ENCODE peak calls at places on chromosomes 16 and 17, in eight cellular contexts. W is A549, D is heart right ventricle, X is thoracic aorta, G is HL-60, P is ascending aorta, N is osteocyte, M is tibial artery. V is an unnamed sample.

GRCh38 chr17:79944821-79945391 is 90.8 kb downstream of the TBC1D16 start:
- DNase-seq in W (no peak), D (no peak), X (no peak), G (no peak), P (peak; percentile 56), N (no peak), M (peak; percentile 19), V (peak; percentile 67)

GRCh38 chr17:33516645-33517044 is 223.6 kb upstream of the ASIC2 start:
- DNase-seq in W (no peak), D (no peak), X (no peak), G (no peak), P (no peak), N (no peak), M (no peak), V (no peak)

GRCh38 chr16:53429221-53429943 is 4.9 kb upstream of the RBL2 start:
- DNase-seq in W (no peak), D (no peak), X (no peak), G (peak; percentile 30), P (no peak), N (no peak), M (no peak), V (no peak)

GRCh38 chr16:85248269-85248668 is 136.0 kb upstream of the CIBAR2 start:
- DNase-seq in W (no peak), D (no peak), X (no peak), G (no peak), P (no peak), N (no peak), M (no peak), V (no peak)

GRCh38 chr17:50064253-50064991 is 8.5 kb downstream of the ITGA3 start:
- DNase-seq in W (peak; percentile 94), D (peak; percentile 51), X (peak; percentile 79), G (peak; percentile 29), P (peak; percentile 94), N (peak; percentile 89), M (peak; percentile 69), V (no peak)

GRCh38 chr16:56625943-56626654 is 518 bp downstream of the MT1E start:
- DNase-seq in W (no peak), D (peak; percentile 55), X (peak; percentile 70), G (no peak), P (peak; percentile 94), N (no peak), M (peak; percentile 85), V (no peak)

GRCh38 chr17:32769846-32770245 is 107.1 kb downstream of the MYO1D start:
- DNase-seq in W (peak; percentile 38), D (no peak), X (no peak), G (no peak), P (no peak), N (no peak), M (no peak), V (no peak)

GRCh38 chr16:71230122-71230845 is at the start of gene HYDIN:
- DNase-seq in W (peak; percentile 67), D (peak; percentile 10), X (no peak), G (no peak), P (no peak), N (no peak), M (no peak), V (peak; percentile 92)

GRCh38 chr16:49362230-49362629 is 11.4 kb upstream of the C16orf78 start:
- DNase-seq in W (no peak), D (no peak), X (no peak), G (no peak), P (peak; percentile 15), N (no peak), M (no peak), V (no peak)

GRCh38 chr17:57832711-57833596 is 16.9 kb downstream of the MRPS23 start:
- DNase-seq in W (peak; percentile 68), D (peak; percentile 55), X (peak; percentile 49), G (peak; percentile 79), P (peak; percentile 85), N (peak; percentile 86), M (peak; percentile 70), V (no peak)

GRCh38 chr17:72529386-72529785 is 408.6 kb downstream of the SOX9 start:
- DNase-seq in W (no peak), D (no peak), X (no peak), G (no peak), P (no peak), N (no peak), M (no peak), V (no peak)

GRCh38 chr17:20774472-20775135 is 195.1 kb downstream of the CDRT15L2 start:
- DNase-seq in W (no peak), D (no peak), X (no peak), G (no peak), P (no peak), N (no peak), M (no peak), V (no peak)

GRCh38 chr16:79104567-79104966 is 496.0 kb downstream of the MAF start:
- DNase-seq in W (no peak), D (no peak), X (no peak), G (no peak), P (no peak), N (no peak), M (no peak), V (no peak)

GRCh38 chr17:49624896-49625295 is 49.2 kb downstream of the NXPH3 start:
- DNase-seq in W (no peak), D (no peak), X (no peak), G (no peak), P (peak; percentile 78), N (no peak), M (peak; percentile 29), V (no peak)

GRCh38 chr16:783404-784161 is 4.6 kb downstream of the RPUSD1 start:
- DNase-seq in W (no peak), D (no peak), X (no peak), G (no peak), P (no peak), N (no peak), M (no peak), V (no peak)

GRCh38 chr16:57379579-57379978 is 7.3 kb downstream of the CX3CL1 start:
- DNase-seq in W (peak; percentile 85), D (no peak), X (no peak), G (no peak), P (no peak), N (no peak), M (no peak), V (no peak)

GRCh38 chr16:8775359-8775758 is 22.1 kb downstream of the TMEM186 start:
- DNase-seq in W (no peak), D (no peak), X (no peak), G (no peak), P (no peak), N (no peak), M (no peak), V (no peak)

GRCh38 chr16:2194166-2194834 is 2.1 kb downstream of the CASKIN1 start:
- DNase-seq in W (peak; percentile 70), D (no peak), X (no peak), G (no peak), P (no peak), N (no peak), M (no peak), V (no peak)

GRCh38 chr17:80600586-80600985 is 55.9 kb downstream of the RPTOR start:
- DNase-seq in W (no peak), D (no peak), X (no peak), G (no peak), P (no peak), N (no peak), M (no peak), V (no peak)

DNA sequence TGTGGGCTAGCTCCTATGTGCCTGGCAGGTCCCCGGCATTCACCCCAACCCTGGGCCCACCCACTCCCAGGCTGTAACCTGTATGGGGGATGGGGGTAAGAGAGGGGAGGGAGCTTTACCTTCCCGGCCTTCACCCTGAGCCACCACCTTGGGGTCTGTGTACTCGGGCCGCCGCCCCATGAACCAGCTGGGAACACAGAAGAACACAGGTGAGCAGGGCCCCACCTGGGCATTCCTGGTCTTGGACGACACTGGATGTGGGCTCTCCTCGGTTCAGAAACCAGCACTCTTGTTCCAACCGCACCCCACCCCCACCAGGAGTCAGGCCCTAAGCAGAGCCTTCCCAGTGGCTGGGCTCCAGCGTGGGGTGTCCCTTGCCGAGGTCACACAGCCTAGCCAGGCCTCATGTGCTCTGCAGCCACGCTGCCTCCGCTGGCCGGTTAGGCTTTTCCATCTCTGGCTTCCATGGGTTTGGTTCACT is 18.8 kb downstream of the B9D1 start:
- DNase-seq in W (peak; percentile 35), D (no peak), X (no peak), G (no peak), P (no peak), N (no peak), M (peak; percentile 19), V (no peak)
- TF ChIP-seq CTCF in W (no peak), D (no peak), X (no peak), G (no peak), P (no peak), N (no peak), M (no peak), V (no peak)

DNA sequence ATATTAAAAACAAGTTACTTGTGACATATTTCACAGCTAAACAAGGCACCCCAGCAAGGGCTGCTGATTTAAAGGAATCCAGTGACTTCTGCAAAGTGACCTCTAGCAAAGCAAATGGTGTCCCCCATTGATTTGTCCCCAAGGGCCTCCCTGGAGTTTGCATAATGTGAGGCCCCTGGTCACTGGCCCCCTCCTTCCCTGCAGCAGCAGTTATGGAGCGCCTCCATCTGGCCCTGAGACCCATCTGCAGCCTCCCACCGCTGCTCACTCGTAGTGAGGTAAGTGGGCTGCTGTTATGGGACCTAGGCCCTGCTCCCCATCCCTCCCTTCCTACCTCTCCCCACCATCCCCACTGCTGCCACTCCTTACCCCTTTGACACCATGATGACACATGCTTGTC is 19.6 kb upstream of the EEF2K start:
- DNase-seq in W (peak; percentile 48), D (no peak), X (no peak), G (no peak), P (no peak), N (no peak), M (no peak), V (no peak)
- TF ChIP-seq CTCF in W (no peak), D (no peak), X (no peak), G (no peak), P (no peak), N (peak; percentile 10), M (no peak), V (peak; percentile 42)

GRCh38 chr16:84144301-84144858 is 597 bp downstream of the HSDL1 start:
- DNase-seq in W (peak; percentile 14), D (peak; percentile 40), X (no peak), G (peak; percentile 23), P (no peak), N (no peak), M (peak; percentile 29), V (no peak)
- TF ChIP-seq CTCF in W (no peak), D (no peak), X (no peak), G (no peak), P (no peak), N (no peak), M (no peak), V (no peak)

DNA sequence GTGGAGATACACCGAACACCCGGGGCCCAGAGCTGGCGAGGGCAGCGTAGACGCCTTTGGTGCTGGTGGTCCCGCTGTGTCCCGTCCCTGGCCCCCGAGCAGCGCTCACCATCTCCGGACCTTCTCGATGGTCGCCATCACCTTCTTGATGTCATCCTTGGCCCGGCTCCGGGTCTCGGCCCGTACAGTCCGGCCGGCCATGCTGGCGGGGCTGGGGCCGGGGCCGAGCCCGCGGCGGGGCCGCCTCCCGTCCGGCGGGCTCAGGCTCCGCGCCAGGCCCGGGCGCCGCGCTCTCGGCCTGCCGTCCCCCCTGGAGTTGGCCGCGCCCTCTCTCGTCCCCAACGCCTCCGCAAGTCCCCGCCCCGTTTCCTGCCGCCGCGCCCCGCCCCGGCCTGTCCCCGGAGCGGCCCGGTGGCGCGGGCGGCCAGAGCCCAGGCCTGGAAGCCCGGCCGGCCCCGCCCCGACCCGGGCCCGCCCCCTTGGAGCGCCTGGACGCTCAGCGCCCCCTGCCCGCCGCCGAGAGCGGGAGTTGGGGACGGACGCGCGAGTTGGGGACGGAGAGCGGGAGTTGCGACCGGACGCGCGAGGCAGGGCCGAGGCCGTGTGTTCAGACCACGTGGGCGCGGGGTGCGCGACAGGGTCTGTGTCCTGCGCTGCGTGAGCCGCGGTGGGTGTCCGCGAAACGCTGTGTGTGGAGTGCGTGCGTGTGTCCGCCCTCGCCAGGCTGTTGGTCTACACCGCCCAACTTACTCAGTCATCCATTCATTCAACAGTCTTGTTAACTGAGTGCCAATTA is at the start of gene BCL7C:
- DNase-seq in W (peak; percentile 93), D (peak; percentile 96), X (peak; percentile 60), G (peak; percentile 88), P (peak; percentile 96), N (peak; percentile 96), M (peak; percentile 93), V (peak; percentile 93)
- TF ChIP-seq CTCF in W (peak; percentile 67), D (peak; percentile 37), X (peak; percentile 32), G (no peak), P (peak; percentile 24), N (peak; percentile 59), M (peak; percentile 36), V (peak; percentile 54)